ENCODE peak calls at places on chromosome 10, in seven cellular contexts. L is AML-193; C is anterior cingulate cortex; W is stimulated activated CD4-positive, alpha-beta T cell treated with anti-CD3 and anti-CD28 coated beads, Interleukin-4, amount 100 ng/mL, for 4 hours; P is small intestine; O is GM12892; R is psoas muscle. Y is an unnamed sample.

GRCh38 chr10:120729508-120729907 is 121.7 kb upstream of the WDR11 start:
- DNase-seq in L (no peak), R (no peak), W (no peak), P (no peak), O (no peak), C (no peak), Y (no peak)

GRCh38 chr10:121662945-121663917 is 65.0 kb upstream of the FGFR2 start:
- DNase-seq in L (no peak), R (no peak), W (no peak), O (no peak), P (no peak), C (no peak), Y (peak; percentile 77)

GRCh38 chr10:112792487-112793196 is 157.4 kb upstream of the TCF7L2 start:
- DNase-seq in L (no peak), R (peak; percentile 70), W (no peak), P (peak; percentile 67), C (peak; percentile 21), O (no peak), Y (peak; percentile 61)

GRCh38 chr10:69734797-69735468 is 66.8 kb upstream of the COL13A1 start:
- DNase-seq in C (no peak), W (no peak), P (no peak), O (no peak), L (no peak), R (peak; percentile 73), Y (no peak)

GRCh38 chr10:26556756-26557640 is 118.9 kb downstream of the APBB1IP start:
- DNase-seq in R (no peak), C (no peak), W (peak; percentile 22), O (no peak), P (peak; percentile 60), L (peak; percentile 49), Y (no peak)

GRCh38 chr10:114653926-114654325 is 4.1 kb downstream of the ABLIM1 start:
- DNase-seq in L (no peak), W (no peak), R (no peak), C (no peak), O (no peak), P (no peak), Y (no peak)

GRCh38 chr10:11909618-11910017 is 86.5 kb downstream of the PROSER2 start:
- DNase-seq in P (no peak), L (no peak), O (no peak), R (no peak), C (no peak), W (no peak), Y (no peak)

GRCh38 chr10:26000971-26001370 is 66.9 kb downstream of the MYO3A start:
- DNase-seq in L (no peak), W (no peak), P (no peak), R (no peak), C (no peak), O (no peak), Y (no peak)

GRCh38 chr10:63711866-63712716 is 190.9 kb downstream of the REEP3 start:
- DNase-seq in C (peak; percentile 75), O (no peak), W (no peak), P (peak; percentile 100), L (no peak), R (peak; percentile 97), Y (peak; percentile 95)

GRCh38 chr10:99965700-99966099 is 44.0 kb downstream of the DNMBP start:
- DNase-seq in L (no peak), O (no peak), C (no peak), W (no peak), R (no peak), P (no peak), Y (no peak)

GRCh38 chr10:102410427-102411073 is 8.0 kb downstream of the PSD start:
- DNase-seq in C (no peak), L (no peak), R (no peak), W (peak; percentile 83), P (no peak), O (no peak), Y (no peak)

GRCh38 chr10:68826764-68827591 is at the start of gene STOX1:
- DNase-seq in O (peak; percentile 69), P (peak; percentile 58), R (peak; percentile 68), W (peak; percentile 52), C (no peak), L (peak; percentile 29), Y (peak; percentile 82)

GRCh38 chr10:70779685-70780369 is 5.3 kb downstream of the TBATA start:
- DNase-seq in L (no peak), P (peak; percentile 29), C (no peak), O (no peak), R (no peak), W (no peak), Y (peak; percentile 67)

GRCh38 chr10:115975506-115975905 is 297.5 kb downstream of the GFRA1 start:
- DNase-seq in R (no peak), O (no peak), L (no peak), W (no peak), P (no peak), C (no peak), Y (no peak)

GRCh38 chr10:87740232-87740631 is 77.8 kb downstream of the ATAD1 start:
- DNase-seq in C (no peak), R (no peak), W (no peak), L (peak; percentile 92), P (peak; percentile 53), O (no peak), Y (no peak)

GRCh38 chr10:24957624-24958435 is 5.4 kb upstream of the PRTFDC1 start:
- DNase-seq in O (no peak), C (no peak), P (no peak), W (no peak), R (no peak), L (no peak), Y (no peak)

GRCh38 chr10:100998991-100999741 is 442 bp upstream of the LZTS2 start:
- DNase-seq in L (peak; percentile 32), C (peak; percentile 79), R (peak; percentile 93), O (peak; percentile 94), W (peak; percentile 70), P (peak; percentile 67), Y (peak; percentile 91)

GRCh38 chr10:75788394-75789205 is 357.2 kb downstream of the LRMDA start:
- DNase-seq in R (no peak), L (no peak), O (no peak), C (peak; percentile 22), W (no peak), P (peak; percentile 18), Y (no peak)

GRCh38 chr10:49435225-49435624 is 39.3 kb upstream of the DRGX start:
- DNase-seq in W (no peak), O (no peak), R (no peak), P (no peak), L (no peak), C (no peak), Y (no peak)

GRCh38 chr10:17386616-17387075 is 67.7 kb downstream of the ST8SIA6 start:
- DNase-seq in C (no peak), W (no peak), R (no peak), O (no peak), L (no peak), P (no peak), Y (no peak)

GRCh38 chr10:86071758-86072157 is 294.8 kb downstream of the GRID1 start:
- DNase-seq in C (no peak), P (no peak), O (no peak), W (no peak), R (no peak), L (no peak), Y (no peak)

GRCh38 chr10:17464545-17464944 is 10.2 kb upstream of the ST8SIA6 start:
- DNase-seq in L (no peak), R (no peak), C (no peak), P (no peak), O (no peak), W (no peak), Y (no peak)

GRCh38 chr10:86265236-86265876 is 101.2 kb downstream of the GRID1 start:
- DNase-seq in R (no peak), L (no peak), P (no peak), O (no peak), W (no peak), C (no peak), Y (no peak)

GRCh38 chr10:43402880-43403452 is 6.0 kb downstream of the HNRNPF start:
- DNase-seq in C (no peak), W (no peak), R (no peak), L (no peak), O (no peak), P (peak; percentile 72), Y (no peak)

GRCh38 chr10:130847170-130847569 is 464.4 kb downstream of the TCERG1L start:
- DNase-seq in R (no peak), O (no peak), W (no peak), L (no peak), P (no peak), C (no peak), Y (no peak)

GRCh38 chr10:11515596-11516418 is 95.6 kb downstream of the USP6NL start:
- DNase-seq in R (no peak), C (peak; percentile 11), P (peak; percentile 74), O (no peak), W (peak; percentile 44), L (peak; percentile 70), Y (no peak)

GRCh38 chr10:76282122-76283030 is 851.0 kb downstream of the LRMDA start:
- DNase-seq in W (no peak), O (no peak), P (peak; percentile 71), L (no peak), R (no peak), C (no peak), Y (no peak)

GRCh38 chr10:72250666-72251065 is 23.1 kb upstream of the DDIT4 start:
- DNase-seq in P (peak; percentile 35), C (no peak), W (no peak), R (peak; percentile 79), L (no peak), O (no peak), Y (peak; percentile 83)

GRCh38 chr10:32143302-32143847 is 87.2 kb upstream of the KIF5B start:
- DNase-seq in P (no peak), O (no peak), L (no peak), R (no peak), W (no peak), C (no peak), Y (no peak)

GRCh38 chr10:119802068-119802538 is 70.5 kb downstream of the MCMBP start:
- DNase-seq in R (no peak), P (no peak), O (no peak), W (no peak), L (no peak), C (no peak), Y (no peak)

GRCh38 chr10:35328404-35329037 is 7.8 kb upstream of the CCNY start:
- DNase-seq in L (no peak), W (no peak), C (no peak), R (no peak), O (no peak), P (no peak), Y (no peak)

GRCh38 chr10:50604049-50604640 is 19.6 kb downstream of the SGMS1 start:
- DNase-seq in L (no peak), O (peak; percentile 23), P (no peak), R (no peak), W (no peak), C (no peak), Y (no peak)

Y was measured in aorta.